ENCODE peak calls at places on chromosome 9, in four cellular contexts. One of them, this sample, is unnamed.

GRCh38 chr9:107485451-107486043 is 4.0 kb downstream of the KLF4 start:
- DNase-seq in WTC11: no peak
- DNase-seq in K562: no peak
- DNase-seq in GM12878: no peak
- DNase-seq in this sample: no peak

GRCh38 chr9:88303785-88304495 is 84.3 kb upstream of the SPIN1 start:
- DNase-seq in WTC11: no peak
- DNase-seq in GM12878: peak; percentile 23
- DNase-seq in K562: no peak
- DNase-seq in this sample: no peak

GRCh38 chr9:97398999-97399758 is 12.7 kb upstream of the TDRD7 start:
- DNase-seq in K562: peak; percentile 78
- DNase-seq in GM12878: no peak
- DNase-seq in WTC11: peak; percentile 83
- DNase-seq in this sample: peak; percentile 54

GRCh38 chr9:89374176-89374575 is 55.9 kb downstream of the SECISBP2 start:
- DNase-seq in K562: no peak
- DNase-seq in GM12878: no peak
- DNase-seq in WTC11: no peak
- DNase-seq in this sample: no peak

GRCh38 chr9:109335929-109336328 is 15.1 kb upstream of the EPB41L4B start:
- DNase-seq in K562: no peak
- DNase-seq in WTC11: no peak
- DNase-seq in GM12878: no peak
- DNase-seq in this sample: peak; percentile 63

GRCh38 chr9:114285166-114285867 is 37.6 kb upstream of the ORM1 start:
- DNase-seq in WTC11: peak; percentile 11
- DNase-seq in K562: peak; percentile 25
- DNase-seq in GM12878: no peak
- DNase-seq in this sample: no peak

GRCh38 chr9:78031271-78031825 is at the start of gene GNAQ:
- DNase-seq in K562: peak; percentile 42
- DNase-seq in WTC11: peak; percentile 46
- DNase-seq in GM12878: no peak
- DNase-seq in this sample: no peak

GRCh38 chr9:136024696-136025316 is 63.6 kb upstream of the UBAC1 start:
- DNase-seq in GM12878: no peak
- DNase-seq in K562: no peak
- DNase-seq in WTC11: peak; percentile 12
- DNase-seq in this sample: no peak

GRCh38 chr9:130410443-130410842 is 34.3 kb upstream of the ASS1 start:
- DNase-seq in K562: no peak
- DNase-seq in GM12878: no peak
- DNase-seq in WTC11: no peak
- DNase-seq in this sample: no peak

DNA sequence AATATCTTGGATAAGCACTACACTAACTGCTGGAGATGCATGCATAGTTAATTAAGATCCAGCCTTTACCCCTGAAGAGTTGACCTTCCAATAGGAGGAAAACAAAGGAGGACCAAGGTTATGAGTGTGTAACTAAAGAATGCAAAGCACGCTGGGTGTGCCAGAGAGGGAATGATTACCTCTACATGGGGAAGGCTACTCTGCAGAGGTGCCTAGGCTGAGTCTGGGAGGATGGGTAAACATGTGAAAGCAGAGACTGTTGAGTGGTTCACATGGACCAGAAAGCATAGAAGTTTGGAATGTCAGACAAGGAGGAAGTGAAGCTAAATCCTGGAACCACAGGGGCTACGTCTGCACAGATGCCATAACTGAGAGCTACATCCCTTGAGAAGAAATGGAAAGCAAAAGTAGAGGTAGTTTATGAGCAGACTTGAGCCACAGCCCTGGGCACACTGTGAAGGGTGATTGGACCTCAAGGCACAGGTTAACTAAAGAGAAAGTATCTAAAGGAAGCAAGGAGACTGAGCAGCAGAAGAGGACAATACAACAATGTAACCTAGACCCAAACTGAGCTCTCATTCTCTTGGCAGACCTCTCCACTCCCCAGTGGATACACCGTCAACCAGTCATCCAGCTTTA is 176.1 kb downstream of the DENND1A start:
- DNase-seq in GM12878: no peak
- DNase-seq in WTC11: no peak
- DNase-seq in K562: no peak
- DNase-seq in this sample: no peak
- TF ChIP-seq ATF2 in GM12878: no peak
- TF ChIP-seq ATF2 in WTC11: no peak
- TF ChIP-seq ATF2 in K562: no peak
- TF ChIP-seq ATF2 in this sample: no peak

GRCh38 chr9:93254061-93254481 is 70.1 kb downstream of the WNK2 start:
- DNase-seq in K562: no peak
- DNase-seq in GM12878: no peak
- DNase-seq in WTC11: no peak
- DNase-seq in this sample: no peak
- TF ChIP-seq CTCF in K562: no peak
- TF ChIP-seq CTCF in GM12878: no peak
- TF ChIP-seq CTCF in WTC11: no peak
- TF ChIP-seq CTCF in this sample: no peak

GRCh38 chr9:132126837-132127236 is 35.0 kb upstream of the NTNG2 start:
- DNase-seq in K562: no peak
- DNase-seq in WTC11: no peak
- DNase-seq in GM12878: no peak
- DNase-seq in this sample: no peak

GRCh38 chr9:132128191-132128590 is 33.7 kb upstream of the NTNG2 start:
- DNase-seq in WTC11: no peak
- DNase-seq in K562: no peak
- DNase-seq in GM12878: no peak
- DNase-seq in this sample: no peak

GRCh38 chr9:132124800-132125199 is 37.1 kb upstream of the NTNG2 start:
- DNase-seq in WTC11: no peak
- DNase-seq in K562: no peak
- DNase-seq in GM12878: no peak
- DNase-seq in this sample: no peak

GRCh38 chr9:132125361-132125760 is 36.5 kb upstream of the NTNG2 start:
- DNase-seq in K562: no peak
- DNase-seq in WTC11: peak; percentile 66
- DNase-seq in GM12878: no peak
- DNase-seq in this sample: no peak

GRCh38 chr9:132125944-132126720 is 35.7 kb upstream of the NTNG2 start:
- DNase-seq in GM12878: no peak
- DNase-seq in WTC11: no peak
- DNase-seq in K562: no peak
- DNase-seq in this sample: no peak
- TF ChIP-seq ATF2 in GM12878: no peak
- TF ChIP-seq ATF2 in WTC11: no peak
- TF ChIP-seq ATF2 in K562: no peak
- TF ChIP-seq ATF2 in this sample: no peak

DNA sequence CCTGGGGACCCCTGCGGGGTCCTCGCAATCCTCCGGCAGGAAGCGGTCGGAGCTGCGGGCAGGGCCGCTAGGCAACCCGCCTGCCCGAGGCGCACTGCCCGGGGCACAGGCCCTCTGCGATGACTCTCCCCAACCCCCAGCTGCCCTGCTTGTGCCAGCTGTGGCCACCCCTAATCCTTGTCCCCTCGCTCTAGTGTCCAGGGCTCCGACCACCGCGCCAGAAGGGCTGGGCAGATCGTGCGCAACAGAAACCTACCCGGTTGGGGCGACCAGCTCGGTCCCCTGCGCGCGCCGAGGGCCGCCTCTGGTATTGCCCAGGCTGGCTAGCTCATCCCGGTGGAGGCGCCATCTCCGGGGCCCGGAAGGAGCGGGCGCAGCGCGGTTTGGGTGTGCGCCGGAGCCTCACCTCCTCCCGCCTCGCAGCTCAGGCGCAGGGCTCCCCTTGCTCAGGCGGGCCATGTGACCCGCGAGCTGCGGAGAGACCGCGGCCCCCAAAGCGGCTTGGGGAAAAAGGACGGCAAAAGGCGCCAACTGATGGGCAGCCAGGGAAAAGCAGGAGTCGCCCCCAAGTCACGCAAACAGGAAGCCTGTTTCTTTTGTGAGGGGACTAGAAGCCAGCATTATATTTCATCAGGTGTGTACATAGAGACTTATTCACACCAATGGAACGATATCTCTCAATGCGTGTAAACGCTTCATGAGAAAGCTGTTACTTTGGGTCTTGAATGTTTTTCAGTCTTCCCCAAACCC is 46.8 kb upstream of the RNF20 start:
- DNase-seq in GM12878: no peak
- DNase-seq in WTC11: peak; percentile 82
- DNase-seq in K562: peak; percentile 18
- DNase-seq in this sample: no peak
- TF ChIP-seq CTCF in GM12878: no peak
- TF ChIP-seq CTCF in WTC11: no peak
- TF ChIP-seq CTCF in K562: peak; percentile 28
- TF ChIP-seq CTCF in this sample: no peak

GRCh38 chr9:69801994-69802393 is 18.6 kb upstream of the CFAP95 start:
- DNase-seq in GM12878: no peak
- DNase-seq in WTC11: no peak
- DNase-seq in K562: no peak
- DNase-seq in this sample: peak; percentile 25

GRCh38 chr9:69809304-69809863 is 11.2 kb upstream of the CFAP95 start:
- DNase-seq in GM12878: no peak
- DNase-seq in K562: no peak
- DNase-seq in WTC11: peak; percentile 50
- DNase-seq in this sample: no peak

GRCh38 chr9:69805962-69806633 is 14.5 kb upstream of the CFAP95 start:
- DNase-seq in K562: no peak
- DNase-seq in GM12878: no peak
- DNase-seq in WTC11: no peak
- DNase-seq in this sample: no peak

GRCh38 chr9:69811329-69811989 is 9.2 kb upstream of the CFAP95 start:
- DNase-seq in GM12878: no peak
- DNase-seq in WTC11: no peak
- DNase-seq in K562: no peak
- DNase-seq in this sample: no peak

GRCh38 chr9:69806642-69807041 is 14.0 kb upstream of the CFAP95 start:
- DNase-seq in K562: no peak
- DNase-seq in GM12878: no peak
- DNase-seq in WTC11: no peak
- DNase-seq in this sample: no peak
- TF ChIP-seq ATF2 in K562: no peak
- TF ChIP-seq ATF2 in GM12878: no peak
- TF ChIP-seq ATF2 in WTC11: no peak
- TF ChIP-seq ATF2 in this sample: no peak

DNA sequence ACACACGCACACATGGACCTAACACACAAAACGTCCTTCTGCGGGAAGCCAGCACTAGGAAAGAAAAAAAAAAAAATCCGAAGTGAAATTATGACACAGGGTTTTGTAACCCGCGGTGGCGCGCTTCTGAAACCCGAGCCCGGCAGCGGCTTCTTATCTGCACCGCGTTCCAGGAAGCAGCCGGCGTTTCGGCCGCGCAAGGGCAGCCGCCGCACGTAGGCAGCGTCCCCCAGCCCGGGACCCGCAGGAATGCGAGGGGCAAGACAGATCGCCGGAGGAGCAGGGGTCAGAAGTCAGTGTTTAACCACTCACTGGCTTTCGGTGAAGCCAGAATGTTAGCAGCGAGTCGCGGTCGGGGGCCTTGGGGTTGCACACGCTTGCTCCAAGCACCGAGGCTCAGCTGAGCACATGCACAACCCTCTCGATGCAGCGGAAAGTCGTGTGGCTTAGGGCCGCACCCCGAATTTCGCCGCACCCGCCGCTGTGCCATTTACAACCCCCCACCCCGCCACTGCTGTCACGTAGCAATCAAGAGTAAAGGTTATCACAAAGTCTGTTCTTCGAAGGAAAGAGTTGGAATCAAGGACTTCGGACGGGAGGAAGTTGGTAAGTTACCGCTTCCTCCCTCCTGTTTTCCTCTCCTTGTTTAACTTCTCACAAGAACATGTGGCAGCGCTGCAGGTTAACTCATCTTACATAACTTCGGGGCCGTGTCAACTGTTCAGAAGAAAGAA is 167.9 kb downstream of the AUH start:
- DNase-seq in GM12878: no peak
- DNase-seq in WTC11: peak; percentile 77
- DNase-seq in K562: peak; percentile 70
- DNase-seq in this sample: peak; percentile 93
- TF ChIP-seq CTCF in GM12878: no peak
- TF ChIP-seq CTCF in WTC11: no peak
- TF ChIP-seq CTCF in K562: peak; percentile 21
- TF ChIP-seq CTCF in this sample: peak; percentile 42

DNA sequence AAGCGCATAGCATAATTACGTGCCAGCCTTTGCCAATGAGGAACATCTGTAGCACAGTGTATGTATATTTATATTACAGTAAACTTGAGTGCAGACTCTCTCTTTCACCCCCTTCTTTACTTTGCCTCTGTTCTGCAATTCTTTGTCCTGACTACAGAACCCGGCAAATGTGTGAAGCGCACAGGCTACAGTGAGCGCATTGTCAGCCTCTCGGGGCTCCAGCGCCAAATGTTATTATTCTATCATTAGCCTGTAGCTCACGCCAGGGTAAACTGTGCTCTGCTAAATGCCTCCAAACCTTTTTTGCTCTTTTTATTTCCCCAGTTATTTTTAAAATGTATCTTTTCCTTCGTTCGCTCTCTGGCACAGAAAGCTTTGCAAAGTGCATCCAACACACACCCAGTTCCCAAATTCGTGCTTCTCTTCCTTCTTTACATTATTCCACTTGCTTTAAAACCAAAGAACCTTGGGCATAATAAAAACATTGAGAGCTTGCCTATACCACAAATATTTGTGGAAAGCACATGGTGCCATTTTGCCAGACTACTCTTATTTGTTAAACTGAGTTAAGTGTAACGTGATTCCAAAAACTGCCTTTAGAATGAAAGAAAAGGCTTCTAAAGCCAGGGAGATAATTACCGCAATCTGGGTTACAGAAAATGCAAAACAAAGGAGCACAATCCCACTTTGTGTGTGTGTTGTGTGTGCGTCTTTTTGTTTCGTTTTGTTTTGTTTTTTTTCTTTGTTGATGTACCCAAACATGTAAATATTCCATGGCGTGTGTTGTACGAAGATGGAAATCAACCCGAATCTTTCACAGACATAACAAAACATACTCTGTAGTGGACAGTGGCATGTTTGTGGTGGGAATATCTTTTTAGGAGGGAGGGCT is 164.1 kb upstream of the MPDZ start:
- DNase-seq in WTC11: no peak
- DNase-seq in GM12878: no peak
- DNase-seq in K562: no peak
- DNase-seq in this sample: no peak
- TF ChIP-seq ATF2 in WTC11: no peak
- TF ChIP-seq ATF2 in GM12878: no peak
- TF ChIP-seq ATF2 in K562: no peak
- TF ChIP-seq ATF2 in this sample: no peak

DNA sequence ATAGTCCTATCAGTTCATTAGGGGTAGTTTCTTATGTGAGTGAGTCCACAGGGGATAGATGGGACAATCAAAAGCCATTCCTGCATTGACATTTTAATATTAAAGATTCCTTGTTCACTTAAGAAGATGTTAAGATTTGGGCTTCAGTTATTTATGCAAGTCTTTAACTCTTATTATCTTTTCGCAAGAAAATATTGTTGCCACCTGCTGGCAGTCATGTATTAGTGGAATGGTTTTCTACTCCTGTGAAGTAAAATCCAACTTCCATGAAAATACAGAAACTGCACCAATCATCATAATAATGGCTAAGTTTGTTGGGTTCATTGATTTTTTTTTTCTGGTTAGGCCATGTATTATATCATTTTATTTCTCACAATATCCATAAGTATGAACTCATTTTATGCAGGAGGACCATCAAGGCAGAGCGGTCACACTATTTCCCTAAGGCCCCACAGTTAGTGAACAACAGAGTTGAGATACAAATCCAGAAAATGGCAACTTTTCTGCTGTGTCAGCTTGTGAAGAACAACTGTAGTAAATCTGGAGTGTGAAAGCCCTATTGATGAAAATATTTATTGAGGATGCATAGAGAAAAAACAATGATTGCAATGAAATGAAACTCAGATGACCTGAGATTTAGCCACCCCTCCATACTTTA is 88.5 kb upstream of the TXNDC8 start:
- DNase-seq in WTC11: no peak
- DNase-seq in GM12878: no peak
- DNase-seq in K562: no peak
- DNase-seq in this sample: peak; percentile 11
- TF ChIP-seq CTCF in WTC11: no peak
- TF ChIP-seq CTCF in GM12878: no peak
- TF ChIP-seq CTCF in K562: no peak
- TF ChIP-seq CTCF in this sample: peak; percentile 3